ENCODE peak calls at places on chromosomes 16 and 17, in nine cellular contexts. T is fibroblast of lung; V is lung; S is CD4-positive, alpha-beta T cell; N is left ventricle myocardium inferior; G is AG04450; O is DND-41; A is pancreas; K is heart left ventricle. W is an unnamed sample.

GRCh38 chr16:80803341-80804060 is 897 bp downstream of the CDYL2 start:
- DNase-seq in G (no peak), T (peak; percentile 11), S (peak; percentile 32), A (peak; percentile 52), N (peak; percentile 29), V (peak; percentile 37), K (peak; percentile 31), O (no peak), W (no peak)

GRCh38 chr16:21949713-21950260 is 3.4 kb upstream of the UQCRC2 start:
- DNase-seq in O (no peak), G (no peak), S (no peak), V (no peak), A (no peak), K (no peak), T (no peak), N (no peak), W (no peak)

GRCh38 chr17:59754547-59754946 is 47.1 kb downstream of the VMP1 start:
- DNase-seq in O (peak; percentile 19), N (no peak), K (no peak), S (no peak), T (peak; percentile 96), A (no peak), G (peak; percentile 90), V (no peak), W (no peak)

GRCh38 chr16:67456383-67457140 is 24.4 kb downstream of the ATP6V0D1 start:
- DNase-seq in T (peak; percentile 63), O (no peak), N (peak; percentile 72), K (peak; percentile 88), A (peak; percentile 80), S (no peak), V (peak; percentile 48), G (no peak), W (peak; percentile 65)

GRCh38 chr17:81802856-81803643 is 900 bp upstream of the GCGR start:
- DNase-seq in G (no peak), O (no peak), N (no peak), K (no peak), A (peak; percentile 24), V (no peak), S (no peak), T (no peak), W (no peak)

GRCh38 chr17:60524463-60525346 is 1.3 kb downstream of the APPBP2 start:
- DNase-seq in O (no peak), T (peak; percentile 75), G (no peak), N (no peak), K (no peak), S (no peak), A (no peak), V (no peak), W (peak; percentile 57)

GRCh38 chr17:65546579-65546978 is 14.9 kb downstream of the AXIN2 start:
- DNase-seq in K (no peak), A (no peak), O (no peak), T (no peak), V (no peak), S (no peak), G (no peak), N (no peak), W (no peak)

GRCh38 chr16:47578573-47578972 is 117.4 kb downstream of the PHKB start:
- DNase-seq in N (no peak), K (no peak), V (no peak), A (no peak), T (no peak), O (no peak), G (no peak), S (no peak), W (no peak)

GRCh38 chr17:705011-705410 is 9.6 kb downstream of the VPS53 start:
- DNase-seq in O (no peak), N (no peak), G (no peak), V (no peak), T (no peak), A (no peak), S (no peak), K (no peak), W (no peak)

GRCh38 chr17:78378225-78379133 is at the start of gene PGS1:
- DNase-seq in K (peak; percentile 88), V (peak; percentile 84), S (peak; percentile 82), O (peak; percentile 82), G (no peak), T (peak; percentile 72), A (peak; percentile 77), N (peak; percentile 88), W (peak; percentile 92)

GRCh38 chr16:83356266-83356665 is 451.5 kb upstream of the HSBP1 start:
- DNase-seq in V (no peak), A (no peak), N (no peak), T (peak; percentile 61), O (peak; percentile 15), S (no peak), K (no peak), G (peak; percentile 7), W (peak; percentile 87)

GRCh38 chr16:80150978-80151705 is 389.7 kb upstream of the DYNLRB2 start:
- DNase-seq in V (no peak), G (no peak), S (no peak), K (no peak), A (no peak), O (no peak), N (no peak), T (no peak), W (no peak)

GRCh38 chr16:17372383-17372782 is 98.4 kb downstream of the XYLT1 start:
- DNase-seq in K (no peak), O (no peak), T (peak; percentile 47), G (no peak), S (no peak), A (no peak), N (no peak), V (no peak), W (no peak)

GRCh38 chr17:68821860-68822693 is 133.1 kb downstream of the ABCA8 start:
- DNase-seq in V (no peak), G (peak; percentile 78), K (no peak), N (no peak), A (no peak), O (no peak), T (peak; percentile 82), S (no peak), W (no peak)

GRCh38 chr16:67993207-67994036 is 5.9 kb downstream of the DPEP2 start:
- DNase-seq in S (peak; percentile 74), V (peak; percentile 79), G (peak; percentile 13), O (peak; percentile 84), K (peak; percentile 88), A (peak; percentile 82), T (peak; percentile 60), N (peak; percentile 85), W (peak; percentile 94)

GRCh38 chr16:15548482-15548891 is 94.5 kb downstream of the MARF1 start:
- DNase-seq in O (no peak), T (no peak), G (no peak), S (no peak), N (no peak), A (no peak), V (no peak), K (no peak), W (no peak)

GRCh38 chr16:75745242-75745641 is 19.0 kb upstream of the CPHXL start:
- DNase-seq in V (no peak), N (no peak), G (no peak), T (no peak), S (no peak), A (no peak), K (no peak), O (no peak), W (peak; percentile 38)

DNA sequence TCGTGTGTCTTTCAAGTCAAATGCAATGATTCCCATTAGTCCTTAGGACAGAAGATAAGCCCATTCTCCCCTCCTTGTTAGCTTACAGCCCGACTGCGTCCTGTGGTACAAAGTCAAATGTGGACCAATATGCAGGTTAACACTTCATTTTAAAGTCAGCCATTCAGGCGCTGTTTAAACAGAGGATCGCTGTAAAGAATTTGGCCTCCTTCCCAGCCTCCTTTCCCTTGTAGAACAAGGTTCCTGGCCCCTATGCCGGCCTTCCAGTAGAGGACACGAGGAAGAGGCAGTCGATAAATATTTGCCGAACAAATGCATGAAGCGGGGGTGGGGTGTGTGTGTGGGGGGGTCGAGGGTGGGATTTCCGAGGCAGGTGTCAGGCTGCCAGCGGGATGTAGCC is 4.3 kb downstream of the SDK2 start:
- DNase-seq in N (no peak), T (no peak), S (no peak), O (no peak), K (no peak), V (no peak), A (no peak), G (no peak), W (no peak)
- H3K27me3 ChIP-seq in N (peaks cover 51% of the 10 kb centered on the region), T (peaks cover 3% of the 10 kb centered on the region), S (no peaks in the 10 kb centered on the region), O (no peaks in the 10 kb centered on the region), K (peaks cover 31% of the 10 kb centered on the region), V (no peaks in the 10 kb centered on the region), A (peaks cover 6% of the 10 kb centered on the region), G (peaks cover 34% of the 10 kb centered on the region), W (no peaks in the 10 kb centered on the region)

DNA sequence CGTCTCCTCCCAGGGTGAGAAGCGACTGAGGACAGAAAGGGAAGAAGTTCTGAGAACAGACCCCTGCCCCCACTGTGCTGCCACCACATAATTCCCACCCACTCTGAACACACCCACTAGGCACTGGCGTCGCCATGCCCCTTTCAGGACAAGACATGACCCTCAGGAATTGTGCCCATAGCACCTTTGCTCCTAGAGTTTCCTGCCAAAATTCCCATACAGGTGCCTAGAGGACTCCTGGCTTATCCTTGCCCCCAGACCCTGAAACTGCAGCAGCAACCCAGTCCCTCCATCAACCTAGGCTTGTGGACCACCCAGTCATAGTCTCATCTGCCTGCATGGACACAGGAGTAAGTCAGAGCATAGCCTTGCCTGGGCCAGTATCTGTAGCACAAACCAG is 157.7 kb upstream of the ZNF267 start:
- DNase-seq in O (no peak), N (no peak), S (no peak), A (no peak), K (no peak), G (no peak), V (peak; percentile 11), T (no peak), W (no peak)
- H3K9me3 ChIP-seq in O (no peaks in the 10 kb centered on the region), N (no peaks in the 10 kb centered on the region), S (no peaks in the 10 kb centered on the region), A (no peaks in the 10 kb centered on the region), K (no peaks in the 10 kb centered on the region), G (peaks cover 2% of the 10 kb centered on the region), V (peaks cover 7% of the 10 kb centered on the region), T (no peaks in the 10 kb centered on the region), W (no peaks in the 10 kb centered on the region)

DNA sequence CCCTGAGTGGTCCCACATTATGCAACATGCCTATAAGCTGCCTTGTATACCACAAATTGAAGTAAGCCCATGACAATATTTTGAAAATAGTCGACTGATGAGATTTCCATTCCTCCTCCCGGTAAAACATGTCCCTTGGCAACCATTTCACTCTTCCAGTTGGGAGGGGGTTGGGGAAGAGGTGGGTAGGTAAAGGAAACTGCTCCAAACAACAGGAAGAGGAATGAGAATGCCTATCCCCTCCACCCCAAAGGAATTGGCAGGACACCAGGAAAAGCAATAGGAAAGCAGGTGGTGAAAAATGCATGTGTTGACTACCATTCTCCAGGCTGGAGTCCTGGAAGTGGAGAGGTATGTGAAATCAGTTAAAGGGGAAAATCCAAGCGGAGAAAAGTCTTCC is 455.9 kb upstream of the PSMD7 start:
- DNase-seq in T (no peak), N (no peak), G (no peak), K (no peak), V (no peak), O (no peak), A (no peak), S (no peak), W (no peak)
- H3K27me3 ChIP-seq in T (no peaks in the 10 kb centered on the region), N (no peaks in the 10 kb centered on the region), G (no peaks in the 10 kb centered on the region), K (no peaks in the 10 kb centered on the region), V (no peaks in the 10 kb centered on the region), O (no peaks in the 10 kb centered on the region), A (no peaks in the 10 kb centered on the region), S (no peaks in the 10 kb centered on the region), W (no peaks in the 10 kb centered on the region)

DNA sequence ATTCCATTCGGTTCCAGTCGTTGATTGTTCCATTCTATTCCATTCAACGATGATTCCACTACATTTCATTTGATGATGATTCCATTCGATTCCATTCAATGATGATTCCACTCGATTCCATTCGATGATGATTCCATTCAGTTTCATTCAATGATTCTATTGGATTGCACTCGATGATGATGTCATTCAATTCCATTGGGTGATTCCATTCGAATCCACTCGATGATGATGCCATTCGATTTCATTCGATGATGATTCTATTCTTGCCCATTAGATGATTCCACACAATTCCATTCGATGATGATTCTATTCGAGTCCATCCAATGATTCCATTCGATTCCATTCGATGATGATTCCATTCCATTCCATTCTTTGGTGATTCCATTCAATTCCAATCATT is 1283.7 kb downstream of the TP53TG3F start:
- DNase-seq in T (no peak), K (no peak), A (no peak), N (no peak), S (no peak), O (no peak), G (no peak), V (no peak), W (no peak)
- H3K9me3 ChIP-seq in T (no peaks in the 10 kb centered on the region), K (no peaks in the 10 kb centered on the region), A (peaks cover 11% of the 10 kb centered on the region), N (peaks cover 79% of the 10 kb centered on the region), S (peaks cover 46% of the 10 kb centered on the region), O (peaks cover 34% of the 10 kb centered on the region), G (peaks cover 16% of the 10 kb centered on the region), V (peaks cover 2% of the 10 kb centered on the region), W (peaks cover 66% of the 10 kb centered on the region)

W was measured in Karpas-422.